ENCODE peak calls at places on chromosome 22, in five cellular contexts. G is astrocyte, W is SK-N-SH, I is GM23248, D is IMR-90. N is an unnamed sample.

GRCh38 chr22:26394787-26395186 is 34.3 kb upstream of the ASPHD2 start:
- DNase-seq in G (no peak), W (no peak), I (no peak), D (no peak), N (no peak)

GRCh38 chr22:32409977-32410376 is 2.1 kb downstream of the RTCB start:
- DNase-seq in G (no peak), W (no peak), I (no peak), D (no peak), N (no peak)

GRCh38 chr22:35777335-35777975 is 59.8 kb downstream of the APOL5 start:
- DNase-seq in G (peak), W (no peak), I (peak), D (peak), N (peak)

GRCh38 chr22:41564563-41564962 is 3.8 kb downstream of the CSDC2 start:
- DNase-seq in G (no peak), W (no peak), I (no peak), D (peak), N (peak)

GRCh38 chr22:50444663-50445062 is 30.2 kb downstream of the SBF1 start:
- DNase-seq in G (peak), W (no peak), I (peak), D (peak), N (peak)

GRCh38 chr22:41239443-41240128 is 1.1 kb downstream of the CHADL start:
- DNase-seq in G (no peak), W (no peak), I (peak), D (no peak), N (no peak)

GRCh38 chr22:35310556-35311550 is 11.2 kb downstream of the TOM1 start:
- DNase-seq in G (no peak), W (no peak), I (no peak), D (no peak), N (peak)

GRCh38 chr22:26066534-26066933 is 102.7 kb upstream of the SEZ6L start:
- DNase-seq in G (no peak), W (no peak), I (no peak), D (no peak), N (no peak)

GRCh38 chr22:28750471-28750881 is 8.6 kb downstream of the HSCB start:
- DNase-seq in G (peak), W (no peak), I (peak), D (peak), N (peak)

GRCh38 chr22:41507330-41508063 is 36.8 kb downstream of the POLR3H start:
- DNase-seq in G (no peak), W (no peak), I (no peak), D (no peak), N (peak)

GRCh38 chr22:27207907-27208306 is 550.5 kb downstream of the MIAT start:
- DNase-seq in G (peak), W (no peak), I (peak), D (peak), N (peak)

GRCh38 chr22:47788461-47788860 is 1026.0 kb downstream of the TBC1D22A start:
- DNase-seq in G (no peak), W (no peak), I (no peak), D (no peak), N (peak)

GRCh38 chr22:23801238-23801821 is 14.6 kb downstream of the SMARCB1 start:
- DNase-seq in G (no peak), W (no peak), I (no peak), D (no peak), N (peak)

GRCh38 chr22:45233827-45234226 is 6.9 kb downstream of the KIAA0930 start:
- DNase-seq in G (no peak), W (no peak), I (no peak), D (no peak), N (peak)
- H3K4me2 ChIP-seq in G (no peak), W (no peak), I (no peak), D (no peak), N (no peak)

GRCh38 chr22:40112595-40112994 is 65.1 kb upstream of the TNRC6B start:
- DNase-seq in G (no peak), W (no peak), I (no peak), D (no peak), N (no peak)

GRCh38 chr22:40107244-40107643 is 70.5 kb upstream of the TNRC6B start:
- DNase-seq in G (no peak), W (no peak), I (peak), D (no peak), N (no peak)

GRCh38 chr22:40105755-40106154 is 72.0 kb upstream of the TNRC6B start:
- DNase-seq in G (no peak), W (no peak), I (no peak), D (no peak), N (no peak)

GRCh38 chr22:40111451-40111850 is 66.3 kb upstream of the TNRC6B start:
- DNase-seq in G (no peak), W (no peak), I (no peak), D (no peak), N (no peak)

DNA sequence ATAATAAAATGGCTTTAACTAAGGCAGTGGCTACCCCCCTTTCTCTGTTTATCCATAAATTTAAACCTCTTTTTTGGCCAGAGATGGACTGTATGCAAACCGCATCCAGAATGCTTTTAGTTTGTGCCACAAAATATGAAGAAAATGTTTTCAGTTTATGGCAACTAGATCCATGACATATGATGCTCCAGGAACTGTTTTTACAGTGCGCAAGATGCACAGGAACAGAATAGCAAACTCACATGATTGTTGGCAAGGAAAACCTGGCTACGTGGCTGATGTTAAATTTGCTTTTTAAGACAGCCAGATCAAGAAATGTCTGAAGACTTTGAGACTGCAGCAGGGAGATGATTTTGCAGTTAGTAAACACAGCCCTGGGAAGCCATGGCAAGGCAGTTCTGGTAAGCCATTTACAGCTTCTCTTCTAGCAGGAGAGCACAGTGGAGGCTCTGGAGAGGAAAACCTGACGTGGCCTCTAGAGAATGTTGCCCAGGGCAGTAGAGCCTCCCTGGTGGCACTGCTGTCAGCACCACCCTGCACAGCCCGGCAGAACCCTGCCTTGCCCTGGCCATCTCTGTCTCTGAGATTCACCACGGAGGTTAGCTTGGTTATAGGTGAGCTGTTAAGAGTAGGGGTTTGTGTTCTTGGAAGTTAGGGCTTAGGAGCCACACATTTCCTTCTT is 69.8 kb upstream of the TNRC6B start:
- DNase-seq in G (no peak), W (no peak), I (peak), D (peak), N (peak)
- H2AFZ ChIP-seq in G (no peak), W (no peak), I (peak), D (no peak), N (peak)

GRCh38 chr22:42664976-42665831 is 16.0 kb upstream of the CYB5R3 start:
- DNase-seq in G (no peak), W (no peak), I (no peak), D (no peak), N (peak)
- H3K4me2 ChIP-seq in G (no peak), W (no peak), I (no peak), D (no peak), N (no peak)

GRCh38 chr22:37163096-37163489 is 13.4 kb upstream of the IL2RB start:
- DNase-seq in G (no peak), W (no peak), I (no peak), D (no peak), N (no peak)

GRCh38 chr22:37163618-37164534 is 14.2 kb upstream of the IL2RB start:
- DNase-seq in G (no peak), W (no peak), I (no peak), D (no peak), N (peak)

GRCh38 chr22:37164535-37164887 is 14.8 kb upstream of the IL2RB start:
- DNase-seq in G (no peak), W (no peak), I (no peak), D (no peak), N (peak)

GRCh38 chr22:37161442-37161841 is 11.7 kb upstream of the IL2RB start:
- DNase-seq in G (no peak), W (no peak), I (peak), D (no peak), N (peak)

GRCh38 chr22:37162221-37163095 is 12.7 kb upstream of the IL2RB start:
- DNase-seq in G (no peak), W (no peak), I (no peak), D (no peak), N (peak)
- H2AFZ ChIP-seq in G (no peak), W (no peak), I (no peak), D (peak), N (no peak)

DNA sequence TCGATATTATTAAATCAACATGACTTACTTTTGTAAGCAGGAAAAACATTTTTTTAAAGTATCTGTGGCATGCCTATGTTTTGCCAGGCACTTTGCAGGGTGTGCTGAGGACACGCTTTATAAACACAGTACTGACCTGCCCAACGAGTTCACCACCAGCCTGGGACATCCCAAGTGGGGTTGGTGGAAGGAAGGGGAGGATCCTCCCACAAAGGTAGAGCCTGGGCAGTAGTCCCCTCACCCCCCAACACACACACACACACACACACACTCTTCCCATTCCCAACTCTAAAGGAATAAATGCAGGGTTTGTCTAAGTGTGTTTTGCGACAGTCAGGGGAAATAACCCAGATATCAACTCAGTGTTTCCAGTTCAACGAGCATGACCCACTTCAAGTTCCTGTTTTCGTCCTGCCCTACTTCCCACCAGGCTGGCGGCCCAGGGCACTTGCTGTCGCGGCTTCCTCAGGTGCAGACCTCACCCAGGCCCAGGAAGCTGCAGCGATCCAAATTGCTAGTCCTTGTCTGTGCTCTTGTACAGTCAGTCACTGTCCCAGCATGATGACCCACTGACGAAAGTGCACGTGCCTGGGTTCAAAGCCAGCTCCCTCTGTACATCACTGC is 3.1 kb downstream of the CERK start:
- DNase-seq in G (no peak), W (no peak), I (no peak), D (no peak), N (peak)
- H3K4me2 ChIP-seq in G (peak), W (peak), I (no peak), D (peak), N (no peak)

GRCh38 chr22:24894220-24894975 is 52.1 kb downstream of the LHFPL7 start:
- DNase-seq in G (peak), W (peak), I (peak), D (peak), N (peak)

GRCh38 chr22:24893341-24894070 is 53.0 kb downstream of the LHFPL7 start:
- DNase-seq in G (no peak), W (no peak), I (no peak), D (no peak), N (no peak)

GRCh38 chr22:24894998-24895397 is 51.5 kb downstream of the LHFPL7 start:
- DNase-seq in G (peak), W (peak), I (peak), D (no peak), N (no peak)
- H2AFZ ChIP-seq in G (no peak), W (peak), I (no peak), D (no peak), N (peak)

GRCh38 chr22:48980918-48981317 is 846.8 kb downstream of the BRD1 start:
- DNase-seq in G (no peak), W (no peak), I (no peak), D (no peak), N (no peak)

GRCh38 chr22:48982321-48982905 is 845.3 kb downstream of the BRD1 start:
- DNase-seq in G (no peak), W (no peak), I (no peak), D (no peak), N (no peak)

GRCh38 chr22:48981671-48982070 is 846.0 kb downstream of the BRD1 start:
- DNase-seq in G (no peak), W (no peak), I (no peak), D (no peak), N (no peak)

GRCh38 chr22:48980409-48980808 is 847.3 kb downstream of the BRD1 start:
- DNase-seq in G (no peak), W (no peak), I (no peak), D (no peak), N (no peak)

DNA sequence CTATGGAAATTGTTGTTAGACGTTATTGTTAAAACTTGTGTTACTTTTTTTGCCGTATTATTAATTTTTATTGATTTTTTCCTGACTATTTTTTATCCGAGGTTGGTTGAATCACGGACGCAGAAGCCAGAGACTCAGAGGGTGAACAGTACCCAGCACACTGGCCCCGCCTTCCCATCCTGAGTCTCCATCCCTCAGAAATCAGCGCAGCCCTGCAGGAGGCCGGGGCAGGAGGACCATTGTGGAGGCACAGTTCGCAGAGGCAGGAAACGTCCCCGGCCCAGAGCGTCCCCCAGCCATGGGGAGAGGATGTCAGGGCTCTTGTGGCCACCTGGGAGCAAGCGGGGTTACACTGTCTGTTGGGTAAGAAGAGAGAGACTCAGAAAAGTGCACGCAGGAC is 843.0 kb downstream of the BRD1 start:
- DNase-seq in G (no peak), W (no peak), I (no peak), D (no peak), N (no peak)
- H3K4me2 ChIP-seq in G (no peak), W (no peak), I (no peak), D (no peak), N (no peak)

GRCh38 chr22:17548756-17549035 is 14.6 kb upstream of the SLC25A18 start:
- DNase-seq in G (no peak), W (no peak), I (no peak), D (no peak), N (no peak)

GRCh38 chr22:17549183-17549582 is 14.1 kb upstream of the SLC25A18 start:
- DNase-seq in G (no peak), W (no peak), I (no peak), D (no peak), N (peak)

GRCh38 chr22:17554814-17555213 is 8.5 kb upstream of the SLC25A18 start:
- DNase-seq in G (no peak), W (no peak), I (no peak), D (no peak), N (no peak)

GRCh38 chr22:17549655-17550054 is 13.6 kb upstream of the SLC25A18 start:
- DNase-seq in G (no peak), W (no peak), I (no peak), D (no peak), N (no peak)

GRCh38 chr22:17552737-17553136 is 10.6 kb upstream of the SLC25A18 start:
- DNase-seq in G (no peak), W (no peak), I (no peak), D (no peak), N (no peak)
- H2AFZ ChIP-seq in G (no peak), W (no peak), I (no peak), D (no peak), N (no peak)

GRCh38 chr22:19576460-19577421 is 52.5 kb upstream of the CLDN5 start:
- DNase-seq in G (peak), W (peak), I (peak), D (peak), N (peak)
- H3K4me2 ChIP-seq in G (peak), W (peak), I (peak), D (peak), N (peak)

GRCh38 chr22:31248138-31248745 is 36.1 kb downstream of the LIMK2 start:
- DNase-seq in G (peak), W (peak), I (peak), D (peak), N (peak)
- H2AFZ ChIP-seq in G (peak), W (peak), I (peak), D (peak), N (peak)

N was measured in osteoblast.